ENCODE peak calls at places on chromosomes 11 and 22, in five cellular contexts. I is activated T-helper 1 cell treated with anti-CD3 and anti-CD28 coated beads, Interleukin-12 subunit alpha, Interleukin-12 subunit beta, Interleukin-2, Interleukin-4 antibody, amounts not matched to agents 30 ng/mL and 10 ng/mL and 1 ng/mL, durations not matched to agents 14 hours and 24 hours and 36 hours; L is NCI-H1436 treated with DMSO at 0.1 percent for 48 hours; V is left colon; X is NCI-H774. D is an unnamed sample.

GRCh38 chr22:47621253-47621652 is 858.8 kb downstream of the TBC1D22A start:
- DNase-seq in V (no peak), X (no peak), I (no peak), L (no peak), D (no peak)

GRCh38 chr11:66017354-66017753 is 5.5 kb downstream of the CST6 start:
- DNase-seq in L (no peak), X (no peak), V (no peak), I (no peak), D (no peak)

GRCh38 chr22:29879738-29880137 is 3.2 kb upstream of the MTMR3 start:
- DNase-seq in L (no peak), X (no peak), I (no peak), V (no peak), D (no peak)

GRCh38 chr22:43476751-43477150 is 64.9 kb downstream of the MPPED1 start:
- DNase-seq in V (no peak), I (no peak), L (no peak), X (no peak), D (no peak)

GRCh38 chr11:134654161-134654915 is 242.3 kb upstream of the B3GAT1 start:
- DNase-seq in V (no peak), I (no peak), X (no peak), L (no peak), D (peak)

GRCh38 chr22:41828516-41828915 is 4.4 kb upstream of the SREBF2 start:
- DNase-seq in L (no peak), I (no peak), X (peak), V (peak), D (peak)

GRCh38 chr11:28835790-28836189 is 727.6 kb downstream of the METTL15 start:
- DNase-seq in I (no peak), X (no peak), L (no peak), V (no peak), D (no peak)

GRCh38 chr11:112100457-112100856 is 13.8 kb downstream of the SDHD start:
- DNase-seq in L (no peak), I (no peak), X (no peak), V (no peak), D (no peak)

GRCh38 chr11:59158206-59159068 is 13.5 kb upstream of the DTX4 start:
- DNase-seq in V (peak), L (peak), I (peak), X (peak), D (peak)

GRCh38 chr22:36595154-36595553 is 66.2 kb upstream of the EIF3D start:
- DNase-seq in X (no peak), I (no peak), V (no peak), L (no peak), D (no peak)

GRCh38 chr11:92976681-92977080 is 7.2 kb downstream of the MTNR1B start:
- DNase-seq in V (no peak), I (no peak), L (no peak), X (no peak), D (no peak)

GRCh38 chr11:44893250-44894216 is 57.1 kb downstream of the TP53I11 start:
- DNase-seq in V (no peak), I (no peak), X (no peak), L (no peak), D (no peak)

GRCh38 chr11:96228472-96228871 is 114.5 kb downstream of the MAML2 start:
- DNase-seq in X (no peak), L (no peak), V (peak), I (no peak), D (peak)

GRCh38 chr11:9172394-9172793 is 81.0 kb upstream of the SCUBE2 start:
- DNase-seq in X (no peak), I (no peak), L (no peak), V (no peak), D (no peak)

GRCh38 chr11:18221274-18221876 is 15.2 kb downstream of the SAA4 start:
- DNase-seq in X (no peak), V (no peak), I (no peak), L (no peak), D (no peak)

GRCh38 chr11:61102667-61103491 is 590 bp downstream of the CD5 start:
- DNase-seq in I (no peak), L (no peak), V (no peak), X (no peak), D (no peak)

GRCh38 chr11:93271596-93271995 is 58.9 kb upstream of the DEUP1 start:
- DNase-seq in X (no peak), I (no peak), V (no peak), L (no peak), D (no peak)

GRCh38 chr11:57500526-57500925 is 15.0 kb downstream of the SLC43A1 start:
- DNase-seq in L (no peak), I (no peak), X (no peak), V (no peak), D (no peak)

GRCh38 chr22:50220603-50221409 is 20.0 kb downstream of the SELENOO start:
- DNase-seq in L (no peak), I (no peak), X (no peak), V (no peak), D (no peak)

GRCh38 chr11:11407738-11408084 is 54.7 kb upstream of the CSNK2A3 start:
- DNase-seq in L (no peak), I (no peak), X (no peak), V (no peak), D (no peak)

GRCh38 chr11:21625982-21626381 is 566.9 kb upstream of the ANO5 start:
- DNase-seq in L (peak), I (no peak), V (no peak), X (no peak), D (no peak)

GRCh38 chr22:48578138-48579034 is 1249.3 kb downstream of the BRD1 start:
- DNase-seq in L (no peak), I (no peak), X (no peak), V (no peak), D (no peak)

GRCh38 chr11:35281169-35281591 is 138.2 kb downstream of the SLC1A2 start:
- DNase-seq in L (no peak), X (no peak), V (no peak), I (no peak), D (no peak)

GRCh38 chr11:17734986-17735822 is 623 bp downstream of the KCNC1 start:
- DNase-seq in I (peak), V (peak), X (peak), L (no peak), D (peak)

D was measured in stomach.